ENCODE peak calls at places on chromosome 14, in four cellular contexts. B is HepG2, W is HCT116, P is K562. M is an unnamed sample.

GRCh38 chr14:33509927-33510535 is 440.8 kb downstream of the EGLN3 start:
- DNase-seq in W (no peak), B (no peak), P (no peak), M (no peak)

GRCh38 chr14:63204407-63205280 is at the start of gene RHOJ:
- DNase-seq in W (no peak), P (no peak), B (no peak), M (no peak)

GRCh38 chr14:56886471-56887062 is 76.3 kb upstream of the OTX2 start:
- DNase-seq in W (no peak), B (peak), P (no peak), M (no peak)

GRCh38 chr14:85250369-85250768 is 279.6 kb upstream of the FLRT2 start:
- DNase-seq in P (no peak), W (no peak), B (no peak), M (no peak)

GRCh38 chr14:92967346-92967926 is 44.5 kb downstream of the CHGA start:
- DNase-seq in B (no peak), P (no peak), W (no peak), M (no peak)

GRCh38 chr14:79197516-79197915 is 1013.8 kb downstream of the DIO2 start:
- DNase-seq in W (no peak), P (no peak), B (no peak), M (no peak)

GRCh38 chr14:52008136-52008535 is 18.8 kb downstream of the RTRAF start:
- DNase-seq in B (no peak), P (no peak), W (no peak), M (no peak)

GRCh38 chr14:105882626-105883025 is 356.2 kb downstream of the TMEM121 start:
- DNase-seq in B (no peak), P (no peak), W (no peak), M (no peak)

GRCh38 chr14:71333705-71334104 is 426.4 kb downstream of the PCNX1 start:
- DNase-seq in W (no peak), P (no peak), B (no peak), M (no peak)

GRCh38 chr14:20215196-20215595 is 8.3 kb upstream of the OR11H6 start:
- DNase-seq in B (no peak), P (no peak), W (no peak), M (no peak)

GRCh38 chr14:19947413-19948090 is 16.8 kb downstream of the OR4K1 start:
- DNase-seq in W (no peak), B (no peak), P (no peak), M (no peak)

GRCh38 chr14:66944872-66945271 is 244.4 kb upstream of the GARIN2 start:
- DNase-seq in B (peak), P (peak), W (peak), M (no peak)

GRCh38 chr14:58138065-58138718 is 13.8 kb downstream of the ARMH4 start:
- DNase-seq in P (peak), B (no peak), W (no peak), M (no peak)

GRCh38 chr14:22844221-22845102 is 8.1 kb downstream of the MMP14 start:
- DNase-seq in B (no peak), P (no peak), W (no peak), M (no peak)

GRCh38 chr14:105292810-105293711 is 7.7 kb downstream of the BRF1 start:
- DNase-seq in B (no peak), P (no peak), W (no peak), M (no peak)

GRCh38 chr14:26199599-26200370 is 398.0 kb downstream of the NOVA1 start:
- DNase-seq in W (no peak), B (no peak), P (no peak), M (no peak)

GRCh38 chr14:75299064-75299463 is 20.4 kb downstream of the FOS start:
- DNase-seq in P (no peak), B (no peak), W (no peak), M (no peak)

GRCh38 chr14:59313063-59314018 is 124.9 kb downstream of the DAAM1 start:
- DNase-seq in B (peak), W (no peak), P (no peak), M (no peak)

GRCh38 chr14:105167303-105168092 is 1.1 kb downstream of the JAG2 start:
- DNase-seq in P (peak), B (no peak), W (no peak), M (no peak)

GRCh38 chr14:56189306-56189705 is 71.1 kb downstream of the PELI2 start:
- DNase-seq in P (no peak), W (no peak), B (no peak), M (peak)

GRCh38 chr14:35669782-35670181 is 135.8 kb downstream of the INSM2 start:
- DNase-seq in B (no peak), W (peak), P (no peak), M (peak)

GRCh38 chr14:68787235-68787727 is 5.6 kb downstream of the ZFP36L1 start:
- DNase-seq in P (peak), B (no peak), W (no peak), M (no peak)

GRCh38 chr14:85574849-85575616 is 45.1 kb downstream of the FLRT2 start:
- DNase-seq in W (no peak), P (no peak), B (no peak), M (no peak)

GRCh38 chr14:106840258-106840657 is 1313.9 kb downstream of the TMEM121 start:
- DNase-seq in P (no peak), B (no peak), W (no peak), M (no peak)

GRCh38 chr14:105860615-105861580 is 334.5 kb downstream of the TMEM121 start:
- DNase-seq in B (no peak), P (no peak), W (no peak), M (no peak)

GRCh38 chr14:29637406-29637805 is 290.2 kb downstream of the PRKD1 start:
- DNase-seq in P (no peak), W (no peak), B (no peak), M (no peak)

GRCh38 chr14:94176808-94177207 is 2.7 kb downstream of the PPP4R4 start:
- DNase-seq in B (no peak), P (no peak), W (no peak), M (no peak)

GRCh38 chr14:69261761-69262331 is 1.9 kb downstream of the GALNT16 start:
- DNase-seq in W (no peak), B (peak), P (no peak), M (no peak)

GRCh38 chr14:24232645-24233537 is at the start of gene GMPR2:
- DNase-seq in P (peak), W (no peak), B (no peak), M (no peak)

GRCh38 chr14:95875831-95876768 is 532 bp upstream of the TUNAR start:
- DNase-seq in B (no peak), P (no peak), W (no peak), M (no peak)
- TF ChIP-seq TCF7L2 in B (no peak), P (no peak), W (no peak), M (no peak)

GRCh38 chr14:36901846-36902245 is 240.2 kb downstream of the PAX9 start:
- DNase-seq in P (no peak), B (no peak), W (no peak), M (no peak)
- TF ChIP-seq POLR2AphosphoS5 in P (no peak), B (no peak), W (no peak), M (no peak)

DNA sequence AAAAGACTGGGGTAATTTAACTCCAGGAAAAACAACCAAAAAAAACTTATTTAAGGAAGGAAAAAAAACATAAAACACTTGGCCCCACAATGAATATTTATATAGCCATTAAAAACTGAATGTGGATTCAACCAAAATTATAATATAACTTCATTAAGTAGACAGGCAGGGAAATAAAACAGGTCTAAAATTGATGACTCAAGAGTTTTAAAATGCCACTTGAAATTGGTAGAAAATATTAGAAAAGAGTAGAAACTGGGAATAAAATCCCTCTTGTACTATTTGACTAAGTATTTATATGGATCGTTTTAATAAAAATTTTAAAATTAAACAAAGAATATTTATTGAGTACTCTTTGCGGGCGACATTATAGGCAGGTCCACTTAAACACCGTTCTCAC is 28.8 kb downstream of the RPS6KA5 start:
- DNase-seq in B (no peak), W (no peak), P (no peak), M (no peak)
- H3K4me3 ChIP-seq in B (no peak), W (no peak), P (no peak), M (no peak)

DNA sequence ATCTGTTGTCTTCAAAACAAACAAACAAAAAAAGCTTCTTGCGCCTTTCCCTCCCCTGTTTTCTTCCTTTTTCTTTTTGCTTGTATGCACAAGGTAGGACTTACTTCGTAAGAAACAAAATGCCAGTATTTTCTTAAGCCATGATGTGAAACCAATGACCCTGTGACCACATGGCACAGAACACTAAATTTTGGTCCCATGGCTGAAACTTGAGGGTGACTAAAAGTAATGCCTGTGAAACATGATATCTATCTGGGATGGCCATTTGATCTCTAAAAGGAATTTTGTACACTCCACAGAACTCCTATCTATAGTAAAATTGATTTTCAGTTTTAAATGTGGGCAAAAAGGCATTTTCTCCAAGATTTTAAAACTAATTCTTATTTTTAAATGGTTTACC is 63.6 kb downstream of the PAPOLA start:
- DNase-seq in B (no peak), P (no peak), W (no peak), M (no peak)
- TF ChIP-seq TCF7L2 in B (no peak), P (no peak), W (no peak), M (no peak)

GRCh38 chr14:77086951-77087350 is 11.1 kb upstream of the CIPC start:
- DNase-seq in B (no peak), W (no peak), P (no peak), M (no peak)

GRCh38 chr14:77087631-77088030 is 10.4 kb upstream of the CIPC start:
- DNase-seq in P (no peak), B (no peak), W (no peak), M (no peak)

GRCh38 chr14:77088645-77089044 is 9.4 kb upstream of the CIPC start:
- DNase-seq in B (no peak), P (no peak), W (no peak), M (no peak)

GRCh38 chr14:77086017-77086727 is 11.9 kb upstream of the CIPC start:
- DNase-seq in W (no peak), P (no peak), B (peak), M (no peak)

GRCh38 chr14:77088219-77088618 is 9.8 kb upstream of the CIPC start:
- DNase-seq in W (peak), P (no peak), B (no peak), M (no peak)
- TF ChIP-seq POLR2AphosphoS5 in W (no peak), P (no peak), B (no peak), M (no peak)

DNA sequence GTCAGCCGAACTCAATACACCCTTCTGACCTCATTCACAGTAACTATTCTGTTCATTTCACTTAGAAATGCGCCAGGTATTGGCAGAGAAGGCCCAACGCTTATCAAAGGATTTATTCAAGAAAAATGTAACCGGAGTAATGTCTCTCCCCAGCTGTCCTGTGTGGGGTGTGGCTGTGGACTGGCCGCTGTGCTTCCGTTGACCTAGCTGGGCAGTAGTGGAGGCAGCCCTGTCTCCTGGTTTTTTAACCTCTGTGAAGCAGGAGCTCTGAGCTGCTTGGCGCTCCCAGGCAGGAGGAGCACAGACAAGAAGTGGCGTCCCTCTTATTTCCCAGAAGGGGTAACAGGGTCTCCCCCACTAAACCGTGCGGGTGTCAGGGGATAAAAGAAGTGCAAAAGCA is 85.2 kb downstream of the ESR2 start:
- DNase-seq in B (no peak), P (no peak), W (no peak), M (no peak)
- H3K4me3 ChIP-seq in B (no peak), P (no peak), W (no peak), M (no peak)

GRCh38 chr14:50864237-50864636 is 7.6 kb upstream of the ABHD12B start:
- DNase-seq in W (no peak), B (no peak), P (no peak), M (no peak)
- TF ChIP-seq TCF7L2 in W (no peak), B (no peak), P (no peak), M (no peak)

GRCh38 chr14:100374891-100375272 is 51.7 kb downstream of the SLC25A47 start:
- DNase-seq in B (no peak), W (no peak), P (peak), M (no peak)

GRCh38 chr14:100376751-100377171 is 53.6 kb downstream of the SLC25A47 start:
- DNase-seq in P (peak), B (peak), W (no peak), M (no peak)

GRCh38 chr14:100374270-100374669 is 51.1 kb downstream of the SLC25A47 start:
- DNase-seq in W (no peak), B (no peak), P (no peak), M (no peak)

GRCh38 chr14:100375963-100376735 is 53.0 kb downstream of the SLC25A47 start:
- DNase-seq in P (peak), B (peak), W (peak), M (no peak)

DNA sequence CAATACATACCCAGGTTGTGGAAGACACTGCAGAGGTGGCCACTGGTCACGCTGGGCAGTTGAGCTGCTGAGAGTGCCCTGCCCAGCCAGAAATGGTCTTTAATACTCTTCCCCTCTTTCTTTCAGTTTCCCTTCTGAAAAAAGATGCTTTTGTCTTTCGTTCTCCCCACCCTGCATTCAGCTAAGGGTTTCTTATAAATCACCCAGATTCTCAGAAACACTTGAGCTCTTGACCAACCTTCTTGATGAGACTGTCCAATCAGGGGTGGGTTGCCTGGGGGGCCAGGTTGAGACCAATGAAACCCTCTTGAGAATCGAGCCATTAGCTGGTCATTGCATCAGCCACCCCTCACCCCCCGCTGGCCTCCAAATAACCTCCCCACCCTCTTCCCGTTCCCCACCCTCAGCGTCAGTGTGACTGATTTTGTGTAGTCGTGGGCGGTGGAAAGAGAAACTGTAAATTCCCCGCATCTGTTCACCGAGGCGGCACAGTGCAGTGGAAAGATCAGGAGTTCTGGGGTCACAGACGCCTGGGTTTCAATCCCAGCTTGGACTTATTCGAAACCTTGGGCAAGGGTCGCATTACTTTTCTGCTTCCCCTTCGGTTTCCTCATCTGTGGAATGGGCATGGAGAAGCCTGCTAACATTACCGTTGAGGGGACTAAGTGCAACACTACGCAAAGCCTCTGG is 52.3 kb downstream of the SLC25A47 start:
- DNase-seq in W (peak), P (peak), B (peak), M (no peak)
- TF ChIP-seq POLR2AphosphoS5 in W (no peak), P (peak), B (no peak), M (no peak)

DNA sequence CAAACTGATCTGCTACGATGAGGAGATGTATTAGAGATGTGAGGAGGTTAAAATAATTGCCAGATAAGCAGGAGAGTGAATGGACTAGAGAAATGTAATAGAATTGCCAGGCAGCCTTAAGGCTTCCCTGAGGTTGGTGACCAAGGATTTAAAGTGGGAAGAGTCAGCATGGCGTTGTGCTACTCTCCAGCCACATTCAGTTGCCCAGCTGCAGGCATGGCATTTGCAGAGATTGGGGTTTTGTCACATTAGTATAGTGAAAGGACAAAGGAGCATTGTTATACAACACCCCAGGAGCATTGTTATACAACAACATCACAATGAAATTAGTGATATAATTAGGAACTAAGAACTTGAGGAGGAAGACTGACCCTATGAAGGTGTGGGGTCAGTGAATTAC is 31.7 kb downstream of the MARK3 start:
- DNase-seq in B (no peak), P (no peak), W (no peak), M (no peak)
- H3K4me3 ChIP-seq in B (no peak), P (no peak), W (no peak), M (no peak)